ENCODE peak calls at places on chromosomes 7 and 10, in four cellular contexts. F, N, Z and I are unnamed samples.

GRCh38 chr7:135386181-135386580 is 123.7 kb downstream of the CNOT4 start:
- DNase-seq in N (no peak), Z (no peak), F (no peak), I (no peak)

GRCh38 chr10:21100871-21101514 is 203.9 kb upstream of the NEBL start:
- DNase-seq in Z (no peak), N (no peak), F (no peak), I (no peak)

GRCh38 chr7:32290015-32290414 is 200.2 kb downstream of the LSM5 start:
- DNase-seq in Z (no peak), N (no peak), F (no peak), I (peak)

GRCh38 chr10:32332299-32332750 is 14.6 kb downstream of the EPC1 start:
- DNase-seq in F (no peak), Z (no peak), N (no peak), I (no peak)

GRCh38 chr10:107561136-107561650 is 396.7 kb upstream of the SORCS1 start:
- DNase-seq in Z (no peak), F (no peak), N (no peak), I (no peak)

GRCh38 chr7:42932861-42933591 is 850 bp downstream of the MRPL32 start:
- DNase-seq in N (no peak), Z (no peak), F (no peak), I (peak)

GRCh38 chr10:20007426-20007825 is 191.2 kb downstream of the PLXDC2 start:
- DNase-seq in N (no peak), Z (no peak), F (no peak), I (no peak)

GRCh38 chr7:44087914-44088838 is 5.8 kb upstream of the POLM start:
- DNase-seq in N (no peak), Z (no peak), F (no peak), I (peak)

GRCh38 chr7:4268040-4268965 is 413.8 kb upstream of the FOXK1 start:
- DNase-seq in N (no peak), Z (no peak), F (no peak), I (no peak)

GRCh38 chr10:79293841-79294705 is 53.2 kb upstream of the PPIF start:
- DNase-seq in F (no peak), Z (no peak), N (no peak), I (no peak)

GRCh38 chr10:77011823-77012566 is 625.6 kb downstream of the KCNMA1 start:
- DNase-seq in N (no peak), Z (no peak), F (no peak), I (no peak)

DNA sequence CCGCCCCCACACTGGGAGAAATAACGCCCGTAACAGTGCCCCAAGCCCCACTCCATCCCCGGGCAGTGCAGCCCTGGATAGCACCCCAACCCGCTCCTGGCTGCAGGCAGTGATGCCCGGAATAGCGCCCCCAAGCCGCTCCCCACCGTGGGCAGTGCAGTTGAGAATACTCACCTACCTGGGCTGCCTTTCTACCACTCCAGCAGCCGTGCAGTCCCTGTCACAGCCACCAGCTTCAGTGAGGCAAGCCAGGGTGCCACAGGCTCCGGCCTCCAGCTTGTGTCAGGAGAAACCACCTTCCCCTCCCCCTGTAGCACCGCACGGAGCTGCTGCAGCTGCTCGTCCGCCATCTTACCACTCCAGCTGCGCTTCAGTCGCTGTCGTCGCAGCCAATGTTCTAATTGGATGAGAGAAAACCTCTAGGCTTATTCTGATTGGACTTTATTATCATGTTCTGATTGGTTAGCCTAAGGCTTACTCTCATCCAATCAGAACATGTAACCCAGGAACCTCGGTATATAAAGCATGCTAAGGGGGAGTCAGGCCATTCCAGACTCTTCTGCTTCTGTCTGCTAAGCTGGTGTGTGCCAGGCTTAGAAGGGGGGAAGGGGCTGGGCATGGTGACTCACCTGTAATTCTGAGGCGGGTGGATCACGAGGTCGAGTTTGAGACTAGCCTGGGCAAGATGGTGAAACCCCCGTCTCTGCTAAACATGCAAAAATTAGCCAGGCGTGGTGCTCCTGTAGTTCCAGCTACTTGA is 53.2 kb upstream of the ZNF33B start:
- DNase-seq in Z (no peak), N (no peak), F (no peak), I (peak)
- TF ChIP-seq MAX in Z (no peak), N (no peak), F (no peak), I (peak)

GRCh38 chr10:3805227-3805790 is 20.3 kb upstream of the KLF6 start:
- DNase-seq in F (no peak), Z (no peak), N (peak), I (no peak)
- TF ChIP-seq ELF1 in F (no peak), Z (no peak), N (no peak), I (no peak)

GRCh38 chr7:107201795-107202450 is 33.1 kb downstream of the HBP1 start:
- DNase-seq in F (peak), Z (peak), N (peak), I (peak)
- TF ChIP-seq MAX in F (no peak), Z (no peak), N (no peak), I (no peak)

GRCh38 chr10:44380829-44381600 is 3.9 kb downstream of the CXCL12 start:
- DNase-seq in F (no peak), N (no peak), Z (no peak), I (peak)
- TF ChIP-seq ELF1 in F (no peak), N (no peak), Z (no peak), I (no peak)

DNA sequence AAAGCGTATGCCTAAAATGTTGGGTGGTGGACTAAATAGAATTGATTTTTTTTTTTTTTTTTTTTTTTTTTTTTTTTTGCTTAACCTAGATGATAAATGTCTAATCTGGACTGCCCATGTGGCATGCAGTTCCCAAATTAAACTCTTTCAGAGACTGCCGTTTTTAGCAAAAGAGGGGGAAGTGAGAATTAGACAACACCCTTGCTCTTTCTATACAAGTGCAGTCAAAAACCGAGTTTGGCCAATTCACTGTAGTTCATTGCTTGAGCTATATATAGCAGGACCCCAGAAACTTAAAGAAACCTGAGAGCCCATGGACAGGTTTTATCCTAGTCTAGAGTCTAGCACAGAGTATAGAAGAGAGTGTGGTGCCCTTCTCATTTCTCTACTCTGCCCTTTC is 141.9 kb downstream of the GRM3 start:
- DNase-seq in Z (no peak), N (no peak), F (no peak), I (no peak)
- TF ChIP-seq MAX in Z (no peak), N (no peak), F (no peak), I (no peak)

GRCh38 chr10:110600487-110601101 is 33.1 kb downstream of the SMC3 start:
- DNase-seq in Z (peak), F (peak), N (peak), I (peak)
- TF ChIP-seq ELF1 in Z (no peak), F (no peak), N (no peak), I (no peak)

DNA sequence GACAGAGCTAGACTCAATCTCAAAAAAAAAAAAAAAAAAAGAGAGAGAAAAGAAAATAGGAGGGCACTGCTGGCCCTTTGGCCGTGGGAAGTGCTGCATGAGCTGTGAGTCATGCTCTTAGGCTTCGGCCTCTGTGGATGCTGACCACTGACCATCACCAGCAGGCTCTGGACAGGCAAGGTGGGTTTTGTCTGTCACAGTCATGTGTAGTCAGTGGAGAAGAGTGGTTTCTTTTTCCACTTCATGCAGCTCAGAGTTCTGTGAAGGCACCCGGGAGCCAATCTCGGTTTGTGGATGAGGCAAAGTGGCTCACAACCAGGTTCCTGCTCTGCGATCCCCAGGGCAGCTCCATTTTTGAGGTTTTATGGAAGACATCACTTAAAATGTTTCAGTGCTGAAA is 58.1 kb downstream of the PRTFDC1 start:
- DNase-seq in N (no peak), Z (no peak), F (no peak), I (no peak)
- TF ChIP-seq MAX in N (no peak), Z (no peak), F (no peak), I (peak)

GRCh38 chr10:75497997-75498797 is 66.8 kb downstream of the LRMDA start:
- DNase-seq in Z (no peak), F (no peak), N (peak), I (no peak)
- TF ChIP-seq ELF1 in Z (no peak), F (no peak), N (no peak), I (no peak)